ENCODE peak calls at places on chromosome 17, in four cellular contexts. One of them, this sample, is unnamed.

GRCh38 chr17:39800540-39800939 is 62.8 kb downstream of the GRB7 start:
- DNase-seq in HT1080: no peak
- DNase-seq in HTR-8/SVneo: no peak
- DNase-seq in HuH-7: no peak
- DNase-seq in this sample: no peak

GRCh38 chr17:82226170-82226808 is 2.6 kb upstream of the SLC16A3 start:
- DNase-seq in HuH-7: no peak
- DNase-seq in HT1080: no peak
- DNase-seq in HTR-8/SVneo: no peak
- DNase-seq in this sample: no peak

GRCh38 chr17:61904094-61904710 is 23.6 kb downstream of the INTS2 start:
- DNase-seq in HuH-7: no peak
- DNase-seq in HT1080: no peak
- DNase-seq in HTR-8/SVneo: no peak
- DNase-seq in this sample: no peak

GRCh38 chr17:49924116-49924515 is 44.9 kb upstream of the DLX4 start:
- DNase-seq in HuH-7: no peak
- DNase-seq in HT1080: no peak
- DNase-seq in HTR-8/SVneo: no peak
- DNase-seq in this sample: no peak

GRCh38 chr17:72305472-72305871 is 184.7 kb downstream of the SOX9 start:
- DNase-seq in HT1080: no peak
- DNase-seq in HuH-7: no peak
- DNase-seq in HTR-8/SVneo: no peak
- DNase-seq in this sample: no peak

GRCh38 chr17:17106716-17107115 is 64.5 kb downstream of the MPRIP start:
- DNase-seq in HuH-7: no peak
- DNase-seq in HT1080: no peak
- DNase-seq in HTR-8/SVneo: no peak
- DNase-seq in this sample: no peak

GRCh38 chr17:32174889-32175288 is 32.6 kb downstream of the RHOT1 start:
- DNase-seq in HuH-7: no peak
- DNase-seq in HT1080: no peak
- DNase-seq in HTR-8/SVneo: no peak
- DNase-seq in this sample: no peak

GRCh38 chr17:59830007-59830630 is 62.6 kb downstream of the TUBD1 start:
- DNase-seq in HuH-7: no peak
- DNase-seq in HTR-8/SVneo: no peak
- DNase-seq in HT1080: peak; percentile 77
- DNase-seq in this sample: peak; percentile 52

GRCh38 chr17:17186051-17186450 is 20.1 kb downstream of the PLD6 start:
- DNase-seq in HTR-8/SVneo: no peak
- DNase-seq in HT1080: no peak
- DNase-seq in HuH-7: no peak
- DNase-seq in this sample: no peak

GRCh38 chr17:42743595-42744282 is 1.1 kb downstream of the EZH1 start:
- DNase-seq in HT1080: no peak
- DNase-seq in HTR-8/SVneo: peak; percentile 50
- DNase-seq in HuH-7: no peak
- DNase-seq in this sample: no peak

GRCh38 chr17:49496183-49496865 is 1.2 kb downstream of the NGFR start:
- DNase-seq in HuH-7: peak; percentile 88
- DNase-seq in HT1080: no peak
- DNase-seq in HTR-8/SVneo: peak; percentile 76
- DNase-seq in this sample: peak; percentile 43